ENCODE peak calls at places on chromosomes 11 and 22, in ten cellular contexts. C is H9; E is CD4-positive, alpha-beta T cell; W is Caco-2; P is brain microvascular endothelial cell; M is NB4; H is AG10803; K is H1; B is CD8-positive, alpha-beta T cell; T is cardiac fibroblast. R is an unnamed sample.

GRCh38 chr22:23856721-23857605 is 712 bp upstream of the SLC2A11 start:
- DNase-seq in C (peak), E (no peak), W (peak), P (no peak), M (no peak), H (peak), K (peak), B (no peak), T (peak), R (no peak)

GRCh38 chr11:75325713-75326438 is 25.6 kb downstream of the ARRB1 start:
- DNase-seq in C (no peak), E (peak), W (no peak), P (peak), M (peak), H (peak), K (no peak), B (peak), T (peak), R (no peak)

GRCh38 chr11:79045018-79045787 is 395.6 kb downstream of the TENM4 start:
- DNase-seq in C (no peak), E (no peak), W (no peak), P (no peak), M (no peak), H (no peak), K (no peak), B (no peak), T (no peak), R (no peak)

GRCh38 chr22:40213478-40213877 is 35.8 kb downstream of the TNRC6B start:
- DNase-seq in C (no peak), E (no peak), W (no peak), P (no peak), M (no peak), H (no peak), K (no peak), B (no peak), T (no peak), R (no peak)

GRCh38 chr22:40890881-40891280 is 29.0 kb upstream of the DNAJB7 start:
- DNase-seq in C (no peak), E (no peak), W (no peak), P (no peak), M (no peak), H (peak), K (no peak), B (no peak), T (no peak), R (no peak)

GRCh38 chr11:45917623-45918330 is at the start of gene PEX16:
- DNase-seq in C (peak), E (peak), W (peak), P (peak), M (peak), H (peak), K (peak), B (peak), T (peak), R (peak)

GRCh38 chr11:109329716-109330115 is 92.3 kb upstream of the C11orf87 start:
- DNase-seq in C (no peak), E (no peak), W (no peak), P (no peak), M (no peak), H (no peak), K (no peak), B (no peak), T (no peak), R (no peak)

GRCh38 chr11:1335811-1336761 is 26.7 kb upstream of the TOLLIP start:
- DNase-seq in C (peak), E (peak), W (peak), P (peak), M (peak), H (peak), K (peak), B (peak), T (peak), R (no peak)

GRCh38 chr11:27392715-27393114 is 29.7 kb upstream of the CCDC34 start:
- DNase-seq in C (no peak), E (no peak), W (peak), P (peak), M (no peak), H (peak), K (no peak), B (no peak), T (peak), R (no peak)

GRCh38 chr11:78282821-78283220 is 94.1 kb downstream of the USP35 start:
- DNase-seq in C (no peak), E (no peak), W (no peak), P (no peak), M (no peak), H (no peak), K (no peak), B (no peak), T (no peak), R (no peak)

GRCh38 chr11:36092314-36093030 is 148.6 kb downstream of the LDLRAD3 start:
- DNase-seq in C (peak), E (no peak), W (no peak), P (no peak), M (no peak), H (no peak), K (no peak), B (no peak), T (no peak), R (no peak)

GRCh38 chr22:44709881-44710400 is 7.9 kb downstream of the PRR5 start:
- DNase-seq in C (no peak), E (no peak), W (no peak), P (no peak), M (no peak), H (no peak), K (no peak), B (peak), T (no peak), R (no peak)

GRCh38 chr11:60121259-60121658 is 32.8 kb downstream of the MS4A2 start:
- DNase-seq in C (peak), E (no peak), W (no peak), P (no peak), M (no peak), H (no peak), K (no peak), B (no peak), T (no peak), R (no peak)

GRCh38 chr11:68213555-68214172 is 568 bp upstream of the KMT5B start:
- DNase-seq in C (peak), E (peak), W (peak), P (peak), M (peak), H (peak), K (peak), B (peak), T (peak), R (peak)
- TF ChIP-seq CTCF in C (peak), E (no peak), W (no peak), P (no peak), M (no peak), H (no peak), K (no peak), B (no peak), T (no peak), R (peak)

GRCh38 chr11:199782-200181 is 6.9 kb downstream of the SCGB1C1 start:
- DNase-seq in C (no peak), E (no peak), W (peak), P (no peak), M (no peak), H (no peak), K (peak), B (peak), T (no peak), R (no peak)

GRCh38 chr11:202490-202889 is 4.7 kb downstream of the BET1L start:
- DNase-seq in C (no peak), E (no peak), W (no peak), P (no peak), M (no peak), H (no peak), K (peak), B (peak), T (no peak), R (no peak)

GRCh38 chr11:199004-199581 is 6.2 kb downstream of the SCGB1C1 start:
- DNase-seq in C (no peak), E (no peak), W (no peak), P (no peak), M (no peak), H (no peak), K (peak), B (peak), T (no peak), R (no peak)

GRCh38 chr11:201936-202335 is 5.3 kb downstream of the BET1L start:
- DNase-seq in C (no peak), E (no peak), W (no peak), P (no peak), M (peak), H (no peak), K (no peak), B (peak), T (no peak), R (no peak)

DNA sequence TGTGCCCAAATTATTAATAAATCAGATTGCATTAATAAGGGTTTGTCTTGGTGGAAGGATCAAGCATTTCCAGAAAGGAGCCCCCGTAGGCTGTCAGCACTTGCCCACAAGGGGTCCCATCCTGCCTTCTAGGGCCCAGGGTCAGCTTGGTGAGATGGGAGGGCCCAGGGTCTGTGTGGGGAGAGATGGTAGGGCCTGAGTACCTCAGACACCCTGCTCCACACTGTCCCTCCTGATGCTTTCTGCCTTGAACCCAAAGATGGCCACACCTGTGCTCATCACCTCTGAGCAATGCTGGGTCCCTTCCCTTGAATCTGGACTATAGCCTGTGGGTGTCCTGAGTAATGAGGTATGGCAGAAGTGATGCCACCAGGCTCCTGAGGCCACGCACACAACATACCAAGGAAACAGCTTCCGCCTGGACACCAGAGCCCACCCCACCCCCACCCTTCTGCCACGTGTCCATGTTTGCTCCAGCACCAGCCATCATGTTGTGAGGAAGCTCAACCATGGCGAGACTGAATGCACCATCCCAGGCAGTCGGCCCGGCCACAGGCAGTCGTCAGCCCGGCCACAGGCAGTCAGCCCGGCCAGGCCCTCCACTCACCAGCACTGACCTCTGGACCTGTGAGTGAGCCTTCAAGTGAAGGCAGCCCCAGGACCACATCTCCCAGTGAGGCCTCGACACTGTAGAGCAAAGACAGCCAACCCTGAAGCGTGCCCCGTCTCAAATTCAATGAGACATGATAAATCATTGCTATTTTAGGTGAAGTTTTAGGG is 6.8 kb downstream of the BET1L start:
- DNase-seq in C (no peak), E (no peak), W (no peak), P (no peak), M (no peak), H (no peak), K (peak), B (peak), T (no peak), R (no peak)
- TF ChIP-seq CTCF in C (no peak), E (no peak), W (no peak), P (no peak), M (no peak), H (no peak), K (no peak), B (no peak), T (no peak), R (no peak)

DNA sequence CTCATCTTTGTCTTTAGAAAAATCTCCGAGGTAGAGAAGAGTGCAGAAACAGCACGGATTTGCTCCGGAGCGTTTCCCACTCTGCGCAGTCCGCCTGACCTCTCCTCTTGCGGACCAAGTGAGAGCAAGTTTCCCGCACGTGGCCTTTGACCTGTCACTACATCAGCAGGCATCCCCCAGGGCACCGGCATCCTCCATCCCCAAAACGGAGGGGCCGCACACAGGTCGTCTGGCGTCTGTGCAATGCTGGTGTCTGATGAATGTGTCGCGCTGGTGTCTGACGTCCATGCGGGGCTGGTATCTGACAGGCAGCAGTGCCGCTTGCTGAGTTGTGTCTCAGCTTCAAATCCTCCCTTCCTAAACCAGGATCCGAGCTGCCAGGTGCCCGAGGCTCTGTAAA is 739 bp upstream of the MRGPRE start:
- DNase-seq in C (no peak), E (no peak), W (no peak), P (no peak), M (no peak), H (no peak), K (no peak), B (no peak), T (no peak), R (no peak)
- TF ChIP-seq CTCF in C (no peak), E (no peak), W (no peak), P (no peak), M (no peak), H (no peak), K (no peak), B (no peak), T (no peak), R (no peak)

GRCh38 chr11:119094816-119095065 is 6.9 kb downstream of the DPAGT1 start:
- DNase-seq in C (no peak), E (no peak), W (peak), P (peak), M (peak), H (peak), K (no peak), B (no peak), T (peak), R (no peak)

GRCh38 chr11:119093951-119094815 is 7.5 kb downstream of the DPAGT1 start:
- DNase-seq in C (no peak), E (peak), W (peak), P (peak), M (peak), H (peak), K (peak), B (peak), T (peak), R (peak)

GRCh38 chr11:119092880-119093665 is 8.4 kb downstream of the HMBS start:
- DNase-seq in C (no peak), E (no peak), W (no peak), P (no peak), M (peak), H (peak), K (no peak), B (no peak), T (peak), R (no peak)

GRCh38 chr11:119093666-119093950 is 8.0 kb downstream of the DPAGT1 start:
- DNase-seq in C (no peak), E (no peak), W (no peak), P (no peak), M (no peak), H (no peak), K (no peak), B (no peak), T (no peak), R (no peak)

GRCh38 chr11:119095066-119095880 is 6.4 kb downstream of the DPAGT1 start:
- DNase-seq in C (peak), E (peak), W (peak), P (peak), M (peak), H (peak), K (peak), B (peak), T (peak), R (peak)
- TF ChIP-seq CTCF in C (peak), E (peak), W (peak), P (no peak), M (no peak), H (no peak), K (no peak), B (no peak), T (no peak), R (no peak)

DNA sequence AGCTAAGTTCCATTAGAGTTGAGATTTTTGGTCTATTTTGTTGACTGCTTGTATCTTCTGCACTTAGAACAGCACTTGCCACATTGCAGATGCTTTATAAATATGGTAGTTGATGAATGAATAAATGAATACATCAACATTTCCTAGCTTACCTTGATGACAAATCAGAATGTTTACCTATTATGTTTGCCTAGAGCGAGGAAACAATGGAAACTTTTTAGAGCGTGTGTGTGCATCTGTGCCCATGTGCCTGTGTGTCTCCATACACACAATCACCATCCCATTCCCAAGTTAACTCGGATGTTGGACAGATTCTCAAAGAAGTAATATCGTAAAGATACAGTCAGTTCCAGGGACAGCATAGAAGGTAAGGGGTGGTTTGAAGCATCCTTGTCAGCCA is 139.1 kb downstream of the DBX1 start:
- DNase-seq in C (no peak), E (no peak), W (no peak), P (no peak), M (no peak), H (no peak), K (no peak), B (no peak), T (no peak), R (no peak)
- TF ChIP-seq CTCF in C (no peak), E (no peak), W (no peak), P (no peak), M (no peak), H (no peak), K (no peak), B (no peak), T (no peak), R (no peak)

GRCh38 chr11:64226507-64227051 is 505 bp downstream of the NUDT22 start:
- DNase-seq in C (peak), E (peak), W (peak), P (no peak), M (peak), H (no peak), K (no peak), B (peak), T (no peak), R (no peak)

GRCh38 chr11:64224891-64225607 is 937 bp downstream of the TRPT1 start:
- DNase-seq in C (no peak), E (no peak), W (no peak), P (no peak), M (peak), H (no peak), K (peak), B (no peak), T (no peak), R (no peak)

GRCh38 chr11:64227405-64227956 is 1.4 kb downstream of the NUDT22 start:
- DNase-seq in C (no peak), E (no peak), W (no peak), P (no peak), M (no peak), H (no peak), K (no peak), B (no peak), T (peak), R (no peak)

GRCh38 chr11:64224151-64224890 is 1.7 kb downstream of the TRPT1 start:
- DNase-seq in C (no peak), E (no peak), W (no peak), P (no peak), M (no peak), H (no peak), K (no peak), B (no peak), T (no peak), R (no peak)

DNA sequence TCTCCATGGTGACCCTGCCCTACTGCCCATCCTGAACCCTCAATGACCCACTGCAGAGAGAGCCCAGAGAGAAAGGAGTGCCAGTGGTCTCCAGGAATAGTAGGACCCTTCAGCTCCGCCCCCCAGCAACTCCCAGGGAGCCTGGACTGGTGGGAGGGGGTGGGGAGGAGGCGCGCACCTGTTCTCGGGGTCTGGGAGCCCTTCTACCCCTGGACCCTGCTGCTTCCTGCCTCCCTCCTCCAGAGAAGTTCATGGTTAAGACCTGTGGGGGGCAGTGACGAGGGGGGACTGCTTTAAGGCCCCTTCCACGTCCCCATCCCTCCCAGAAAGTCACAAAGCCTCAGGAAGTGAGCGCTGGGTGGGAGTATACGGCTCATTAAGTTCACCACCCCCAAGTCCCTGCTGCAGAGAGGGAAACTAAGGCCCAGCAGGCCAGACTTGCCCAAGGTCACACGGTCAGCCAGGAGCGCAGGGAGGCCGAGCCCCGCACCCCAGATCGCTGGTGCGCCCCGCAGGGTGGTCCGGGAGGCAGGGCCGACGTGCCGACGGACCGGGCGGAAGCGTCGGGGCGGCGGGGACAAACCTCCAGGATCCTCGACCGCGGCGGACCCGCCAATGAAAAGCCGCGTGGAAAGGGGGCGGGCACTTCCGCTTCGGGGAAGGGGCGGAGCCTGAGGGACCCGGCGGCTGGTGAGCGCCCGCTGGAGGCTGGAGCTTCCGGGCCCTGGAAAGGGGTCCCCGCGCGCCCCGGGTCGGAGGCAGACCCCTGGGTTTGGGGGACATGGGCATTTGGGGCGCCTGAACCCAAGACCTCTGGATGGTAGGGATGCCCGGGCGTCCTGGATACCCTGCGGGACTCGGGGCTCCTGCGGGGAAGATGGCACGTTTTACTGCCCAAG is at the start of the genes NUDT22 and TRPT1:
- DNase-seq in C (peak), E (peak), W (peak), P (peak), M (peak), H (peak), K (peak), B (peak), T (peak), R (peak)
- TF ChIP-seq CTCF in C (peak), E (peak), W (peak), P (peak), M (peak), H (peak), K (peak), B (peak), T (peak), R (no peak)